ENCODE peak calls at places on chromosomes 7 and 10, in five cellular contexts. V is AG09309, Z is OCI-LY7, N is fibroblast of lung, J is testis. W is an unnamed sample.

GRCh38 chr10:53064609-53065008 is 292.0 kb upstream of the MBL2 start:
- DNase-seq in V (no peak), Z (peak), N (no peak), J (no peak), W (no peak)

GRCh38 chr10:117005454-117006055 is 568 bp upstream of the SHTN1 start:
- DNase-seq in V (no peak), Z (no peak), N (no peak), J (peak), W (peak)

GRCh38 chr10:100364735-100365391 is 17.8 kb downstream of the SCD start:
- DNase-seq in V (peak), Z (no peak), N (peak), J (peak), W (peak)

GRCh38 chr7:29035044-29035740 is 77.1 kb upstream of the TRIL start:
- DNase-seq in V (peak), Z (no peak), N (peak), J (no peak), W (no peak)

GRCh38 chr7:66537876-66538275 is 90.8 kb upstream of the KCTD7 start:
- DNase-seq in V (no peak), Z (no peak), N (no peak), J (no peak), W (no peak)

GRCh38 chr10:97452352-97452751 is 6.4 kb downstream of the ZDHHC16 start:
- DNase-seq in V (no peak), Z (no peak), N (no peak), J (no peak), W (no peak)

GRCh38 chr10:1401056-1401965 is 336.0 kb downstream of the ADARB2 start:
- DNase-seq in V (no peak), Z (no peak), N (no peak), J (peak), W (peak)

GRCh38 chr7:157028528-157028903 is 18.1 kb upstream of the MNX1 start:
- DNase-seq in V (no peak), Z (no peak), N (no peak), J (peak), W (no peak)

GRCh38 chr10:80487791-80488538 is 33.9 kb downstream of the TSPAN14 start:
- DNase-seq in V (no peak), Z (no peak), N (no peak), J (no peak), W (no peak)

GRCh38 chr7:156903232-156903909 is 10.4 kb upstream of the LMBR1 start:
- DNase-seq in V (no peak), Z (no peak), N (peak), J (no peak), W (no peak)

GRCh38 chr7:6165521-6166325 is 106.7 kb downstream of the CYTH3 start:
- DNase-seq in V (no peak), Z (no peak), N (no peak), J (no peak), W (no peak)

GRCh38 chr7:114081606-114082425 is 163.0 kb upstream of the PPP1R3A start:
- DNase-seq in V (peak), Z (no peak), N (peak), J (no peak), W (no peak)

GRCh38 chr10:36048236-36048635 is 406.1 kb upstream of the FZD8 start:
- DNase-seq in V (no peak), Z (no peak), N (no peak), J (no peak), W (no peak)

GRCh38 chr7:100155553-100156317 is 2.8 kb downstream of the TRAPPC14 start:
- DNase-seq in V (no peak), Z (no peak), N (no peak), J (no peak), W (no peak)

GRCh38 chr10:88361494-88361893 is 221.6 kb downstream of the RNLS start:
- DNase-seq in V (no peak), Z (no peak), N (peak), J (no peak), W (no peak)

GRCh38 chr10:93968452-93969044 is 25.2 kb upstream of the PLCE1 start:
- DNase-seq in V (no peak), Z (no peak), N (peak), J (no peak), W (no peak)

GRCh38 chr7:14905764-14906163 is 3.2 kb upstream of the DGKB start:
- DNase-seq in V (no peak), Z (no peak), N (no peak), J (no peak), W (no peak)

GRCh38 chr10:132632851-132633684 is 95.5 kb downstream of the INPP5A start:
- DNase-seq in V (no peak), Z (no peak), N (no peak), J (no peak), W (no peak)

GRCh38 chr10:7421519-7421918 is 10.7 kb upstream of the SFMBT2 start:
- DNase-seq in V (no peak), Z (no peak), N (no peak), J (no peak), W (no peak)

GRCh38 chr7:5420841-5421625 is 2.6 kb downstream of the TNRC18 start:
- DNase-seq in V (no peak), Z (no peak), N (no peak), J (no peak), W (no peak)

GRCh38 chr10:86652361-86653202 is 1.8 kb upstream of the OPN4 start:
- DNase-seq in V (no peak), Z (no peak), N (peak), J (no peak), W (peak)

GRCh38 chr10:26781797-26782196 is 79.0 kb downstream of the ABI1 start:
- DNase-seq in V (no peak), Z (no peak), N (no peak), J (peak), W (no peak)

GRCh38 chr7:47225387-47226170 is 356.3 kb downstream of the TNS3 start:
- DNase-seq in V (peak), Z (peak), N (peak), J (no peak), W (no peak)

GRCh38 chr7:152894295-152895170 is 135.0 kb downstream of the ACTR3B start:
- DNase-seq in V (no peak), Z (peak), N (no peak), J (no peak), W (peak)

GRCh38 chr7:240128-240676 is 47.8 kb downstream of the FAM20C start:
- DNase-seq in V (no peak), Z (no peak), N (no peak), J (no peak), W (no peak)

GRCh38 chr10:31770307-31770902 is 158.2 kb downstream of the ARHGAP12 start:
- DNase-seq in V (no peak), Z (peak), N (no peak), J (no peak), W (no peak)

GRCh38 chr10:132059760-132060508 is 5.8 kb upstream of the JAKMIP3 start:
- DNase-seq in V (no peak), Z (no peak), N (no peak), J (no peak), W (no peak)

GRCh38 chr7:29202651-29203069 is 8.1 kb downstream of the CHN2 start:
- DNase-seq in V (no peak), Z (peak), N (no peak), J (peak), W (no peak)

GRCh38 chr7:38951213-38951612 is 26.5 kb upstream of the POU6F2 start:
- DNase-seq in V (no peak), Z (no peak), N (no peak), J (no peak), W (no peak)

GRCh38 chr7:105003875-105004510 is 10.0 kb upstream of the KMT2E start:
- DNase-seq in V (no peak), Z (no peak), N (no peak), J (no peak), W (no peak)

GRCh38 chr7:97004931-97005763 is at the start of gene DLX6:
- DNase-seq in V (no peak), Z (no peak), N (peak), J (peak), W (peak)

GRCh38 chr7:85621286-85621685 is 434.4 kb upstream of the SEMA3D start:
- DNase-seq in V (no peak), Z (no peak), N (no peak), J (no peak), W (no peak)

GRCh38 chr7:43648725-43649406 is 66.0 kb downstream of the STK17A start:
- DNase-seq in V (peak), Z (peak), N (peak), J (no peak), W (no peak)

GRCh38 chr7:20158684-20159083 is 58.5 kb downstream of the MACC1 start:
- DNase-seq in V (no peak), Z (peak), N (peak), J (no peak), W (no peak)
- TF ChIP-seq CTCF in V (peak), Z (peak), N (peak), J (no peak), W (no peak)

GRCh38 chr7:143003393-143004051 is 23.4 kb downstream of the OR9A2 start:
- DNase-seq in V (peak), Z (peak), N (peak), J (peak), W (no peak)

GRCh38 chr7:143002856-143003255 is 24.1 kb downstream of the OR9A2 start:
- DNase-seq in V (no peak), Z (no peak), N (no peak), J (peak), W (no peak)

GRCh38 chr7:142999793-143000192 is 27.1 kb downstream of the OR9A2 start:
- DNase-seq in V (no peak), Z (no peak), N (no peak), J (no peak), W (no peak)

GRCh38 chr7:143000648-143001047 is 26.3 kb downstream of the OR9A2 start:
- DNase-seq in V (no peak), Z (no peak), N (no peak), J (no peak), W (no peak)

DNA sequence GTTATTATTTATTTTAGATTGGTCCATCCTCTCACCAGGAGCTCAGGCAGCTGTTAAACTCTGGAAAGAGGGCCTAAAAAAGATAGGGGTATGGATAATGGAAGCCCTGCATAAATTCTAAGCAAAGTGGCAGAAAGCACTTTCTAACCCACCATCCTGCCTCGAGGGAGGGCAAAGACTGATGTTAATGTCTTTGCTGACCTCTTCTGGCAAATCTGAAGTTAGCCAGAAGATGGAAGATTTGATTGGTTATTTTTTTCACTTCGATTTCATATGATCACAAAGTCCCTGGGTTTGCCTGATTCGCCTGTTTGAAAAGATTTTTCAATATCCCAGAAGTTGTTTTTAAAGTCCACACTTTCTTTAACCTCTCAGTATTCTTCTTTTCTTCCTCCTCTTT is 24.8 kb downstream of the OR9A2 start:
- DNase-seq in V (no peak), Z (peak), N (peak), J (no peak), W (no peak)
- TF ChIP-seq CTCF in V (peak), Z (peak), N (peak), J (no peak), W (peak)

DNA sequence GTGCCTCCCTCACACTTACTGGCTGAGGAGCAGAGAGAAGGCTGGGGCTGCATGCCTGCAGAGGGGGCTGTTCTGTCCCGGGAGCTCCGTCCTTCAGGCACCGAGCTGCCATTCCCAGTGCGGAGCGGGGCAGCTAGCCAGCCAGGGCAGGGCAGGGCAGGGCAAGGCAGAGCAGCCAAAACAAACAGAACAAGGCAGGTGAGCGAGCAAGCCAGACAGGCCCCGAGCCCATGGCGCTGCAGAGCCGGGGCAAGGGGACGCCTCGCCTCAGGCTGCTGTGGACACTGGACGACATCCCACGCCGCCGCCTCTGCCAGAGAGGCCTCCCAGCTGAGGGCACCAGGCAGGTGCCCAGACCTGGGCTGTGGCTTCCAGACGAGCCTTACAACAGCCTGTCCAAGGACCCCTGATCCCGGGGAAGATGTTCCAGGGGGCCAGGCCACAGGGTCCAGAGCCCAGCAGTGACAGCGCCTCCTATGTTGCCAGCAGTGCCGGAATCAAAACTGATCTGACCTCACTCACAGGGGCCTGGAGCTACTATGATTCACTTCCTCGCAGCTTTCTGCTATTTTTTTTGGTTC is 8.2 kb upstream of the NDST2 start:
- DNase-seq in V (no peak), Z (no peak), N (no peak), J (no peak), W (peak)
- TF ChIP-seq CTCF in V (no peak), Z (no peak), N (peak), J (no peak), W (peak)

DNA sequence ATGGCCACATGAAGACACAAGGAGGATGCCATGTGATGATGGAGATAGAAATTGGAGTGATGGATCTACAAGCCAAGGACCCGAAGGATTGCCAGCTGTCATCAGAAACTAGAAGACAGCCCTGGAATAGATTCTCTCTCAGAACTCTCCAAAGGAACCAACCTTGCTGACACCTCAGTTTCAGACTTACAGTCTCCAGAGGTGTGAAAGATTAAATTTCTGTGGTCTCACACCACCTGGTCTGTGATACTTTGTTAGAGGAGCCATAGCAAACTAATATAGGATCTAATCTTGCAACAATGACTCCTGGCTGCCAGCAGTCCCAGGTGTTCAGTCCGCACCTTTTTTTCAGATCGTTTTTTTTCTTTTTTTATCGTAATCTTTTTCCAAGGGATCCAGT is 647.3 kb upstream of the GHITM start:
- DNase-seq in V (no peak), Z (no peak), N (no peak), J (no peak), W (no peak)
- TF ChIP-seq CTCF in V (no peak), Z (no peak), N (no peak), J (no peak), W (no peak)

GRCh38 chr7:65381742-65382141 is 8.1 kb downstream of the ZNF92 start:
- DNase-seq in V (no peak), Z (peak), N (no peak), J (no peak), W (no peak)

GRCh38 chr7:65382452-65382851 is 8.8 kb downstream of the ZNF92 start:
- DNase-seq in V (no peak), Z (peak), N (no peak), J (no peak), W (no peak)

GRCh38 chr7:65373608-65374351 is at the start of gene ZNF92:
- DNase-seq in V (peak), Z (peak), N (peak), J (peak), W (peak)

DNA sequence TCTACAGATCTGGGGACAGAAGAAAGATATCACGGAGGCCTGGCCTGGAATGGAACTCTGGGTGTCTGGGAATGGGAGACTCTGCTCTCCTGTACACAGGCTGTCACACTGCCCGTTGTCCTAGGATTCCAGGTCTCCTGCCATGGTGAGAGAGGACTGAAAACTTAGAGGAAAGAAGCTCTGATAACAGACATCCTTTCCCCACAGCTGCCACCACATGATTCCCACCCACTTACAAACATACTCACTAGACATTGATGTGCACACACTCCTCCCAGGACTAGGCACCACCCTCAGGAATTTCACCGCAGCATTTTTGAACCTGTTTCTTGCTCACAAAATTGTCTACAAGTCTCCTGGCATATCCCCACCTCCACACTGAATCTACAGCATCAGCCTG is 5.7 kb downstream of the ZNF92 start:
- DNase-seq in V (no peak), Z (no peak), N (no peak), J (no peak), W (no peak)
- TF ChIP-seq CTCF in V (no peak), Z (no peak), N (no peak), J (no peak), W (no peak)

DNA sequence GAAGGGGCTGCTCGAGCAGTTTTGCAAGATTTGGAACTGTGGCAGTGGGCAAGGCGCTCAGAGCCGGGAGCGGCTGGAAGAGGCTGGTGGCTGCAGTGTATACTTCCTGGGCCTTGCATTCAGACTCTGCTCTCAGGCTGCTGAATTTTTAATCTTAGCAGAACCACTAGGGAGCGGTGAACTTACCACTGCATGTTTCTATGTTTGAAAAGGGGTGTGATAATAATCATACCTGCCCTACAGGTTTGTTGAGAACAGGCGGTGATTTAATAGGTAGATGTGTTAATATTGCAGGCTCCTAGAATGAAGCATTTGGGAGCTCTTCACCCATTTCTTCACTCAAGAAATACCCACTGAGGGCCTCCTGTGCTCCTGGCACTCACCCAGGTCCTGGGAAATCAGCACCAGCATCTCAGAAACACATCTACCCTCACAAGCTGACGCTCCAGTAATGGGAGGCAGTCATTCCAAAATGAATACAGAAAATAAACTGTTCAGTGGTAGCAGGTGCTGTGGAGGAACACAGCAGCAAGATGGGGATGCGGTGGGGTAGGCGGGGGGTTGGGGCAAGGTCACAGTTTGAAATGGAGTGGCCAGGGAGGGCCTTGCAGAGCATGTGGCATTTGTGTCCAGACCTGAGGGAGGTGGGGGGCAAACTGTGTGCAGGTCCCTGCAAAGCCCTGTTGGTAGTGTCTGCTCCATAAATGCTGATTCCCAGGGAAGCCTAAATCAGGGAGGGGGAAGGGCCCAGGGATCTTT is 41.0 kb downstream of the VWA2 start:
- DNase-seq in V (no peak), Z (no peak), N (no peak), J (no peak), W (no peak)
- TF ChIP-seq CTCF in V (no peak), Z (no peak), N (no peak), J (no peak), W (no peak)

GRCh38 chr7:35012155-35012554 is 25.1 kb downstream of the DPY19L1 start:
- DNase-seq in V (no peak), Z (no peak), N (no peak), J (no peak), W (no peak)
- TF ChIP-seq CTCF in V (no peak), Z (no peak), N (no peak), J (no peak), W (no peak)

DNA sequence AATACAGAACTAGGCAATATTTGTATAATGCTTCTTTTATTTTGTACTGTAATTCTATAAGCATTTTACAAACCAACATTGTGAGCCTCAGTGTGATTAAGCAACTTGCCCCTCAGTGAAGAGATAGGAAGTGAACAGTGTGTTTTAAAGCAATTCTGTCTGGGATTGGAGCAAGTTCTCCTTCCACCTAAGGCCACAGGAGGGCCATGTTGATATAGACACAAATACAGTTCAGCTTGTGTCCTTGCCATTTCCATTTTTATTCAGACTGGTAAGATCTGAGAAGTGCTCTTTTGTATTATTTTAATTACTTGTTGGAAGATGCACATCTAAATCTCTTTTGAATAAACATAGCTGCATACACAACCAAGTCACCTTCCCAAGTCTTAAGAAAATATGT is 416.3 kb upstream of the COBL start:
- DNase-seq in V (no peak), Z (no peak), N (no peak), J (no peak), W (no peak)
- TF ChIP-seq CTCF in V (no peak), Z (no peak), N (no peak), J (no peak), W (peak)

DNA sequence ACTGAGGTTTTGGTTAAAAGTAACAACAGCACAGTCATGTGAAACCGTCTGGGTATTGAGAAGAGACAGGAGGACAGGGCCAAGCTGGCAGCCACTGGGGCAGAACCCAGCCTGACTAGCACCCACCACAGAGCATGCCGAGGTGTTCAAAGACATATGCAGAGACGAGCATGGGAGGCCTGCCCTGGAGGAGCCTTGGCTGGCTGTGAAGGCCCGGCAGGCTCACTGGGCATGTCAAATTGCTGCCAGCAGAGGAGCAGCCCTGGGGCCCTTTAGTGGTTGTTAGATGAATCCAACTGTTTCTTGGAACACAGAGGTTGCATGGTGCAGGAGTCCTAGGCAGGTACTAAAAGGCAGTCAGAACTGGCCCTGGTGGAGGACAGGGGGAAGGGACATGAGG is 5.0 kb upstream of the GDF2 start:
- DNase-seq in V (no peak), Z (no peak), N (no peak), J (no peak), W (no peak)
- TF ChIP-seq CTCF in V (no peak), Z (no peak), N (no peak), J (no peak), W (no peak)

W was measured in H9.